ENCODE peak calls at places on chromosomes 13 and 19, in nine cellular contexts. I, K, H, J, M, S, R, U and W are unnamed samples.

GRCh38 chr19:18233224-18233825 is 7.1 kb upstream of the PDE4C start:
- DNase-seq in I (peak; percentile 74), K (no peak), H (peak; percentile 52), J (no peak), M (peak; percentile 78), S (peak; percentile 39), R (no peak), U (peak; percentile 15), W (peak; percentile 59)

GRCh38 chr13:111388851-111389500 is 68.5 kb downstream of the TEX29 start:
- DNase-seq in I (no peak), K (no peak), H (no peak), J (no peak), M (no peak), S (no peak), R (no peak), U (no peak), W (no peak)

GRCh38 chr13:76009491-76009890 is 373.4 kb downstream of the LMO7 start:
- DNase-seq in I (no peak), K (no peak), H (no peak), J (no peak), M (no peak), S (peak; percentile 75), R (no peak), U (peak; percentile 16), W (peak; percentile 5)

GRCh38 chr13:86585826-86586225 is 786.6 kb upstream of the SLITRK6 start:
- DNase-seq in I (no peak), K (no peak), H (peak; percentile 36), J (no peak), M (no peak), S (peak; percentile 93), R (no peak), U (no peak), W (no peak)

GRCh38 chr13:41025518-41025917 is 6.4 kb upstream of the ELF1 start:
- DNase-seq in I (no peak), K (no peak), H (no peak), J (no peak), M (no peak), S (no peak), R (no peak), U (no peak), W (no peak)

GRCh38 chr19:19119325-19120237 is 18.7 kb downstream of the TMEM161A start:
- DNase-seq in I (no peak), K (no peak), H (no peak), J (no peak), M (no peak), S (no peak), R (no peak), U (no peak), W (no peak)

GRCh38 chr19:10390652-10391286 is 10.4 kb upstream of the TYK2 start:
- DNase-seq in I (peak; percentile 72), K (peak; percentile 74), H (peak; percentile 80), J (peak; percentile 74), M (peak; percentile 74), S (peak; percentile 71), R (no peak), U (peak; percentile 65), W (peak; percentile 74)

GRCh38 chr13:20400774-20401173 is 124.9 kb downstream of the CRYL1 start:
- DNase-seq in I (peak; percentile 30), K (no peak), H (no peak), J (no peak), M (no peak), S (peak; percentile 63), R (no peak), U (peak; percentile 89), W (no peak)

GRCh38 chr13:114067381-114067885 is 65.0 kb downstream of the RASA3 start:
- DNase-seq in I (no peak), K (peak; percentile 48), H (no peak), J (no peak), M (peak; percentile 76), S (peak; percentile 68), R (peak; percentile 80), U (no peak), W (no peak)

GRCh38 chr19:35894342-35894741 is 6.0 kb downstream of the NFKBID start:
- DNase-seq in I (no peak), K (no peak), H (no peak), J (no peak), M (no peak), S (no peak), R (no peak), U (no peak), W (no peak)

GRCh38 chr19:1133471-1133929 is 29.7 kb downstream of the GPX4 start:
- DNase-seq in I (peak; percentile 69), K (peak; percentile 60), H (peak; percentile 45), J (no peak), M (peak; percentile 94), S (no peak), R (no peak), U (no peak), W (no peak)

GRCh38 chr13:79085021-79085420 is 321.0 kb downstream of the RBM26 start:
- DNase-seq in I (no peak), K (no peak), H (no peak), J (no peak), M (no peak), S (no peak), R (no peak), U (no peak), W (no peak)

GRCh38 chr19:43518051-43518450 is 8.9 kb downstream of the ETHE1 start:
- DNase-seq in I (no peak), K (no peak), H (no peak), J (no peak), M (no peak), S (no peak), R (no peak), U (peak; percentile 55), W (no peak)

GRCh38 chr13:107767119-107767518 is 448.2 kb downstream of the LIG4 start:
- DNase-seq in I (no peak), K (no peak), H (no peak), J (no peak), M (no peak), S (no peak), R (no peak), U (no peak), W (no peak)

GRCh38 chr19:55460670-55461258 is 678 bp downstream of the ISOC2 start:
- DNase-seq in I (peak; percentile 67), K (peak; percentile 92), H (peak; percentile 92), J (peak; percentile 82), M (peak; percentile 72), S (peak; percentile 74), R (no peak), U (peak; percentile 32), W (peak; percentile 66)

GRCh38 chr13:32147976-32148375 is 116.4 kb downstream of the FRY start:
- DNase-seq in I (no peak), K (no peak), H (no peak), J (no peak), M (no peak), S (no peak), R (no peak), U (no peak), W (no peak)

GRCh38 chr13:32150794-32151193 is 119.2 kb downstream of the FRY start:
- DNase-seq in I (no peak), K (no peak), H (peak; percentile 40), J (no peak), M (no peak), S (peak; percentile 54), R (no peak), U (no peak), W (no peak)

GRCh38 chr13:32150239-32150638 is 118.7 kb downstream of the FRY start:
- DNase-seq in I (no peak), K (no peak), H (no peak), J (no peak), M (no peak), S (peak; percentile 11), R (no peak), U (no peak), W (no peak)

GRCh38 chr13:32147193-32147592 is 115.6 kb downstream of the FRY start:
- DNase-seq in I (no peak), K (no peak), H (no peak), J (no peak), M (no peak), S (no peak), R (no peak), U (no peak), W (no peak)

DNA sequence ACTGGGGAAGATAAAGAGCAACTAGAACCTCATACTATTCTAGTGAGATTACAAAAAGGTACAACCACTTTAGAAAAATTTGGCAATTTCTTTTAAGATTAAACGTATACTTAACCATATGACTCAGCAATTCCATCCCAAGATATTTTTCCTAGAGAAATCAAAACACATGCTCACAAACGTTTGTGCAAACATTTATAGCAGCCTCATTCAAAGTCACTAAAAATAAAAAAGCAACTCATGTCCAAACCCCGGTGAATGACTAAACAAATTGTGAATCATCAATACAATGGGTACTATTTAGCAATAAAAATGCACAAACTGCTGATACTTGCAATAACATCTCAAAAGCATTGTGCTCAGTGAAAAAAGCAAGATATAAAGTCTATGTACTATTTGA is 121.5 kb downstream of the FRY start:
- DNase-seq in I (no peak), K (no peak), H (no peak), J (no peak), M (no peak), S (peak; percentile 88), R (peak; percentile 57), U (peak; percentile 81), W (no peak)
- TF ChIP-seq CTCF in I (no peak), K (no peak), H (no peak), J (no peak), M (no peak), S (no peak), R (no peak), U (no peak), W (no peak)

GRCh38 chr13:110323172-110323851 is 16.2 kb downstream of the COL4A2 start:
- DNase-seq in I (no peak), K (no peak), H (no peak), J (no peak), M (no peak), S (peak; percentile 96), R (no peak), U (no peak), W (no peak)
- TF ChIP-seq CTCF in I (no peak), K (no peak), H (no peak), J (no peak), M (no peak), S (peak; percentile 18), R (peak; percentile 23), U (peak; percentile 29), W (no peak)

DNA sequence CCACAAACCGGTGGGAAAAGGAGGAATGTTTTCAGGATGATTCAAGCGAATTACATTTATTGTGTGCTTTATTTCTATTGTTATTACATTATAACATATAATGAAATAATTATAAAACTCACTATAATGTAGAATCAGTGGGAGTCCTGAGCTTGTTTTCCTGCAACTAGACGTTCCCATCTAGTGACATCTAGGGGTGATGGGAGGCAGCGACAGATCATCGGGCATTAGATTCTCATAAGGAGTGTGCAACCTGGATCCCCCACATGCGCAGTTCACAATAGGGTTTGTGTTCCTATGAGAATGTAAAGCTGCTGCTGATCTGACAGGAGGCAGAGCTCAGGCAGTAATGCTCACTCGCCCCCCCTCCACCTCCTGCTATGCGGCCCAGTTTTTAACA is 54.5 kb downstream of the SPTBN4 start:
- DNase-seq in I (no peak), K (no peak), H (no peak), J (no peak), M (no peak), S (peak; percentile 29), R (no peak), U (peak; percentile 20), W (no peak)
- TF ChIP-seq CTCF in I (peak; percentile 40), K (peak; percentile 26), H (no peak), J (no peak), M (peak; percentile 12), S (peak; percentile 41), R (peak; percentile 49), U (peak; percentile 17), W (peak; percentile 32)

DNA sequence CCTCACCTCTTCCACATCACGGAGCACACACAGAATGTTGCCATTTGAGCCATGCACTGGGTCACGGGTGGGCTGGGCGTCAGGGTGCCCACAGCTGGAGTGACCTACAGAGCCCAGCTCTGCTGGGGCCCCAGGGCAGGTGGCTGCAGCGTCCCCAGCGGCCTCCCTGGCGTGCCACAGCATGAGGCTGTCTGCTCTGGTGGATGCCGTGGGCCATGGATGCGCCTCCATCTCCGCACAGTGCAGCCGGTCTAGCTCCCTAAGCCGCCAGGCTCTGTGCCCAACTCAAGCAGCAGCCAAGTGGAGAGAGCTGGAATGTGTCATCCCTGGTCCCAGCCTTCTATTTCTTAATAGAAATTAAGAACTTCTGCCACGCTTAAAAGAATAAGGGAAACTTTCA is 59.1 kb downstream of the ATP11A start:
- DNase-seq in I (no peak), K (no peak), H (no peak), J (no peak), M (no peak), S (no peak), R (no peak), U (no peak), W (no peak)
- TF ChIP-seq CTCF in I (no peak), K (no peak), H (no peak), J (no peak), M (no peak), S (no peak), R (no peak), U (no peak), W (no peak)